ENCODE peak calls at places on chromosomes 4 and X, in four cellular contexts. Q is lower lobe of right lung, C is progenitor cell of endocrine pancreas, W is AG09319. K is an unnamed sample.

GRCh38 chr4:5465956-5466355 is 242.4 kb downstream of the EVC2 start:
- DNase-seq in Q (no peak), C (no peak), W (no peak), K (no peak)

GRCh38 chrX:15334561-15334960 is 762 bp downstream of the PIGA start:
- DNase-seq in Q (no peak), C (no peak), W (no peak), K (peak)

GRCh38 chr4:171834640-171835039 is 21.4 kb downstream of the GALNTL6 start:
- DNase-seq in Q (no peak), C (no peak), W (no peak), K (no peak)

GRCh38 chr4:48639816-48640215 is 140.3 kb downstream of the FRYL start:
- DNase-seq in Q (no peak), C (no peak), W (no peak), K (no peak)

GRCh38 chr4:121243476-121243875 is 79.4 kb upstream of the TNIP3 start:
- DNase-seq in Q (no peak), C (no peak), W (no peak), K (no peak)

GRCh38 chr4:176193126-176193525 is 2.3 kb downstream of the SPATA4 start:
- DNase-seq in Q (no peak), C (no peak), W (no peak), K (peak)

GRCh38 chr4:154602404-154603020 is 9.9 kb downstream of the FGG start:
- DNase-seq in Q (no peak), C (no peak), W (no peak), K (no peak)

GRCh38 chr4:164009435-164009834 is 514.9 kb downstream of the TMA16 start:
- DNase-seq in Q (no peak), C (no peak), W (no peak), K (no peak)

GRCh38 chr4:118265312-118266144 is 87.3 kb downstream of the PRSS12 start:
- DNase-seq in Q (peak), C (no peak), W (no peak), K (peak)

GRCh38 chrX:102042706-102043325 is 82.7 kb upstream of the TCEAL2 start:
- DNase-seq in Q (no peak), C (no peak), W (no peak), K (no peak)

GRCh38 chr4:123819362-123820035 is 422.9 kb downstream of the SPRY1 start:
- DNase-seq in Q (no peak), C (no peak), W (no peak), K (peak)

GRCh38 chr4:13533670-13534343 is 10.5 kb downstream of the NKX3-2 start:
- DNase-seq in Q (no peak), C (no peak), W (no peak), K (no peak)

GRCh38 chr4:177332119-177332518 is 22.4 kb downstream of the NEIL3 start:
- DNase-seq in Q (no peak), C (no peak), W (no peak), K (no peak)

GRCh38 chrX:111823068-111823467 is 52.9 kb upstream of the TRPC5OS start:
- DNase-seq in Q (no peak), C (no peak), W (no peak), K (no peak)

GRCh38 chr4:139763205-139763604 is 97.6 kb downstream of the MGST2 start:
- DNase-seq in Q (no peak), C (no peak), W (no peak), K (no peak)

GRCh38 chr4:84224522-84224921 is 274.6 kb downstream of the NKX6-1 start:
- DNase-seq in Q (no peak), C (no peak), W (no peak), K (no peak)

GRCh38 chr4:126778348-126778747 is 854.4 kb upstream of the INTU start:
- DNase-seq in Q (no peak), C (no peak), W (no peak), K (peak)

GRCh38 chr4:105158837-105159236 is 12.2 kb downstream of the TET2 start:
- DNase-seq in Q (peak), C (no peak), W (no peak), K (peak)

GRCh38 chr4:38800366-38800765 is 4.2 kb downstream of the TLR1 start:
- DNase-seq in Q (no peak), C (no peak), W (no peak), K (no peak)

GRCh38 chr4:110344165-110344564 is 131.8 kb upstream of the ENPEP start:
- DNase-seq in Q (no peak), C (no peak), W (no peak), K (peak)

GRCh38 chr4:159191989-159192388 is 89.1 kb downstream of the RAPGEF2 start:
- DNase-seq in Q (no peak), C (no peak), W (no peak), K (peak)

GRCh38 chrX:23385242-23385641 is 50.6 kb downstream of the PTCHD1 start:
- DNase-seq in Q (no peak), C (no peak), W (no peak), K (no peak)

GRCh38 chrX:153556767-153557166 is 39.3 kb downstream of the ATP2B3 start:
- DNase-seq in Q (no peak), C (no peak), W (no peak), K (no peak)

GRCh38 chrX:153551135-153551534 is 33.7 kb downstream of the ATP2B3 start:
- DNase-seq in Q (no peak), C (no peak), W (no peak), K (peak)

GRCh38 chrX:153549807-153550206 is 32.4 kb downstream of the ATP2B3 start:
- DNase-seq in Q (no peak), C (no peak), W (no peak), K (no peak)

GRCh38 chrX:153557618-153558017 is 40.2 kb downstream of the ATP2B3 start:
- DNase-seq in Q (no peak), C (no peak), W (no peak), K (no peak)

DNA sequence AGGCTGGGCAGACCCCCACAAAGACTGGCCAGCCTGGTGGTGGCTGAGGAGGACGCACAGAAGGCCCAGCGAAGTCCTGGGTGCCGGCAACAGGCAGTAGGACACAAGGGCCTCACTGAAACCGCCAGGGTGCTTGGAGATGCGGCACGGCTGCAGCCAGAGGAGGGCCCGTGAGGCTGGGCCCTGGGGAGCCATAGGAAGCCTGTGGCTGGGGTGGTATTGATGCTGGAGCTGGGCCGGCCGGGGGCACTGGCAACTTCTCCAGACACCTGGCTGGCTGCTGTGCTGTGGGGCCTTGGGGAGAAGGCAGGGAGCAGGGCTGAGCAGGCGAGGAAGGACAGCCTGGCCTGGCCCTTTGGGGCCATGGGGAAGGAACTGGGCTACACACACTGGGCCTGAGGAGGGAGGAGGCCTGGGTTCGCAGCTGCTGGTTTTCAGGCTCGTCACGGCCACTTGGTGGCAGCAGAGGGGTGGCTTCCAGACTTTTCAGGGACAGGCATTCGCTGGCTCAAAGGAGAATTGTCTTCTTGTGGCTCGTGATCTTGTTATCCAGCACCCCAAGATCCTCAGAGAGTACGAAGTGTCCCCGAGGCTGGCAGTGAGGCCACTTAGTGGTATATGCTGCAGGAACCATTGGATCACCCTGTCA is 37.2 kb downstream of the ATP2B3 start:
- DNase-seq in Q (peak), C (peak), W (peak), K (peak)
- TF ChIP-seq CTCF in Q (peak), C (peak), W (peak), K (peak)

GRCh38 chr4:88812976-88813375 is 115.3 kb upstream of the NAP1L5 start:
- DNase-seq in Q (no peak), C (no peak), W (no peak), K (no peak)

GRCh38 chr4:88812420-88812819 is 114.8 kb upstream of the NAP1L5 start:
- DNase-seq in Q (no peak), C (no peak), W (no peak), K (no peak)

GRCh38 chr4:88817740-88818139 is 120.1 kb upstream of the NAP1L5 start:
- DNase-seq in Q (no peak), C (no peak), W (no peak), K (no peak)

GRCh38 chr4:88811904-88812303 is 114.3 kb upstream of the NAP1L5 start:
- DNase-seq in Q (no peak), C (no peak), W (no peak), K (no peak)

GRCh38 chr4:88814043-88814617 is 116.5 kb upstream of the NAP1L5 start:
- DNase-seq in Q (no peak), C (no peak), W (no peak), K (no peak)
- TF ChIP-seq CTCF in Q (no peak), C (peak), W (no peak), K (no peak)

DNA sequence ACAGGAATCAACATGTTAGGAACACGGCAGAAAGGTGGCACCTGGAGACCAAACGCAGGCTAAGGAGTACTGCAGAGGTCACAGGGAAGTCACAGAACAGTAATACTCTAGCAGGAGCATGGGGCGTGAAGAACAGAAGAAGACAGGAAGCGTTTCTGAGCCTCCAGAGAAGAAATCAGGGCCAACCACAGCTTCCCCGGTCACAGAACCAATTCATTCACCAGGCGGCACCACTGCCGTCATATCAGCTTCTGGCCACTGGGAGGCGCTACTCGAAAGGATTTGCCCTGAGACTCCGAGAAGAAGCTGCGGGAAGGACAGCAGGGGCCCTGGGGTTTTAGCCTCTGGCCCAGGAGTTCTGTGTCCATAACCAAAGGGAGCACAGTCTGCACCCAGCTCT is 78.0 kb upstream of the DRD5 start:
- DNase-seq in Q (peak), C (peak), W (no peak), K (peak)
- TF ChIP-seq CTCF in Q (peak), C (peak), W (peak), K (peak)

GRCh38 chr4:180557348-180557747 is 1685.9 kb upstream of the TENM3 start:
- DNase-seq in Q (no peak), C (no peak), W (no peak), K (no peak)
- TF ChIP-seq CTCF in Q (peak), C (peak), W (no peak), K (no peak)

DNA sequence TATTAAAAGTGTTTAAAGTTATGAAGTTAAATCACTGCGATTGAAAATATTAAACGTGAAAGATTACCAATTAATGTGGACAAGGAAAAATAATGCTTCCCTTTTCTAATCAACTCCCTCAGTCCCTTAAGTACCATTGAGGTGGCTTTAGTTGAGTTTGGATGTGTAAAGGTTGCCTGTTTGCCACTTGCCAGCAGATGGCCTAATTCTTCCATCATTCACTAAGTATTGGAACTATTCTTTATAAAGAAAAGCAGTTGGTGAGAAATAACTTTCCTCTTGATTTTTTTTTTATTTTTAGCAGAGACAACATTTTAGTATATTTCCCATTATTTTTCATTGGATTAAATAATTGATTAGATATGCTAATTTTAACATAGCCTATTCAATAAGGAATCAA is 295.9 kb upstream of the TACR3 start:
- DNase-seq in Q (no peak), C (no peak), W (no peak), K (peak)
- TF ChIP-seq CTCF in Q (no peak), C (peak), W (no peak), K (no peak)

K was measured in fibroblast of pulmonary artery.